ENCODE peak calls at places on chromosomes 7 and 10, in five cellular contexts. U, M, V, I and B are unnamed samples.

GRCh38 chr7:132970257-132970656 is 111.6 kb downstream of the CHCHD3 start:
- DNase-seq in U (no peak), M (no peak), V (no peak), I (no peak), B (no peak)

GRCh38 chr7:6226194-6226799 is 46.1 kb downstream of the CYTH3 start:
- DNase-seq in U (peak), M (peak), V (no peak), I (no peak), B (no peak)

GRCh38 chr10:126459878-126460481 is 71.7 kb upstream of the ADAM12 start:
- DNase-seq in U (peak), M (peak), V (peak), I (no peak), B (no peak)

GRCh38 chr10:86176850-86177249 is 189.7 kb downstream of the GRID1 start:
- DNase-seq in U (no peak), M (no peak), V (no peak), I (no peak), B (no peak)

GRCh38 chr10:28054211-28054888 is 55.5 kb upstream of the ODAD2 start:
- DNase-seq in U (peak), M (peak), V (peak), I (no peak), B (peak)

GRCh38 chr10:99906470-99906869 is 103.3 kb downstream of the DNMBP start:
- DNase-seq in U (no peak), M (peak), V (peak), I (peak), B (peak)

GRCh38 chr10:93235686-93236085 is 162.0 kb downstream of the CYP26A1 start:
- DNase-seq in U (no peak), M (peak), V (no peak), I (no peak), B (no peak)

GRCh38 chr10:77872151-77872946 is 54.2 kb downstream of the DLG5 start:
- DNase-seq in U (peak), M (peak), V (no peak), I (no peak), B (no peak)

GRCh38 chr10:79052311-79053080 is 16.3 kb upstream of the ZMIZ1 start:
- DNase-seq in U (peak), M (no peak), V (no peak), I (peak), B (no peak)

GRCh38 chr10:12849351-12850181 is 151.9 kb downstream of the CCDC3 start:
- DNase-seq in U (no peak), M (no peak), V (peak), I (no peak), B (no peak)

GRCh38 chr10:5146920-5147254 is 38.1 kb downstream of the AKR1C8 start:
- DNase-seq in U (no peak), M (no peak), V (no peak), I (no peak), B (no peak)

GRCh38 chr10:10892290-10892875 is 125.3 kb upstream of the CELF2 start:
- DNase-seq in U (no peak), M (no peak), V (no peak), I (no peak), B (no peak)

GRCh38 chr10:68342909-68343516 is 10.3 kb upstream of the PBLD start:
- DNase-seq in U (no peak), M (no peak), V (no peak), I (no peak), B (no peak)

GRCh38 chr10:60281792-60282353 is 107.8 kb downstream of the ANK3 start:
- DNase-seq in U (no peak), M (no peak), V (no peak), I (no peak), B (no peak)

GRCh38 chr10:12908773-12909172 is 92.7 kb downstream of the CCDC3 start:
- DNase-seq in U (no peak), M (no peak), V (no peak), I (no peak), B (no peak)

GRCh38 chr10:125144693-125145623 is 15.4 kb downstream of the CTBP2 start:
- DNase-seq in U (peak), M (peak), V (peak), I (peak), B (no peak)

GRCh38 chr10:50927522-50928189 is 42.2 kb upstream of the A1CF start:
- DNase-seq in U (no peak), M (no peak), V (peak), I (no peak), B (no peak)

GRCh38 chr7:29204491-29205281 is 10.1 kb downstream of the CHN2 start:
- DNase-seq in U (peak), M (no peak), V (no peak), I (no peak), B (no peak)

GRCh38 chr7:139875821-139876241 is 46.8 kb downstream of the TBXAS1 start:
- DNase-seq in U (no peak), M (no peak), V (no peak), I (no peak), B (no peak)

GRCh38 chr7:123871998-123872867 is 27.3 kb downstream of the HYAL4 start:
- DNase-seq in U (peak), M (peak), V (peak), I (no peak), B (no peak)

GRCh38 chr10:62377966-62378365 is 3.8 kb downstream of the ZNF365 start:
- DNase-seq in U (no peak), M (no peak), V (no peak), I (no peak), B (no peak)

GRCh38 chr7:152869677-152870051 is 110.1 kb downstream of the ACTR3B start:
- DNase-seq in U (no peak), M (no peak), V (no peak), I (no peak), B (no peak)

GRCh38 chr10:88553116-88553752 is 29.9 kb downstream of the RNLS start:
- DNase-seq in U (peak), M (peak), V (peak), I (peak), B (peak)

GRCh38 chr7:32143271-32143670 is 73.1 kb upstream of the PDE1C start:
- DNase-seq in U (no peak), M (no peak), V (no peak), I (no peak), B (no peak)

GRCh38 chr10:14476641-14477407 is 146.1 kb upstream of the FRMD4A start:
- DNase-seq in U (peak), M (no peak), V (peak), I (no peak), B (peak)

GRCh38 chr7:85734823-85735222 is 548.0 kb upstream of the SEMA3D start:
- DNase-seq in U (no peak), M (no peak), V (no peak), I (no peak), B (no peak)

GRCh38 chr10:12177642-12178041 is 18.0 kb downstream of the NUDT5 start:
- DNase-seq in U (no peak), M (no peak), V (peak), I (no peak), B (no peak)

GRCh38 chr10:5373321-5373720 is 8.6 kb downstream of the UCN3 start:
- DNase-seq in U (no peak), M (no peak), V (no peak), I (no peak), B (no peak)

GRCh38 chr10:5449823-5450222 is 37.5 kb downstream of the NET1 start:
- DNase-seq in U (no peak), M (peak), V (peak), I (peak), B (no peak)

GRCh38 chr10:44647877-44648542 is 263.1 kb upstream of the CXCL12 start:
- DNase-seq in U (peak), M (peak), V (peak), I (no peak), B (no peak)

GRCh38 chr7:73647725-73648592 is 19.7 kb upstream of the VPS37D start:
- DNase-seq in U (no peak), M (no peak), V (no peak), I (peak), B (no peak)

GRCh38 chr10:25641576-25641975 is 292.5 kb upstream of the MYO3A start:
- DNase-seq in U (no peak), M (no peak), V (no peak), I (no peak), B (no peak)

GRCh38 chr7:13628231-13629001 is 361.1 kb downstream of the ETV1 start:
- DNase-seq in U (peak), M (peak), V (peak), I (no peak), B (no peak)

GRCh38 chr10:132245056-132245455 is 58.3 kb downstream of the DPYSL4 start:
- DNase-seq in U (no peak), M (no peak), V (no peak), I (no peak), B (no peak)

GRCh38 chr7:102122026-102122425 is 164.6 kb upstream of the SH2B2 start:
- DNase-seq in U (peak), M (peak), V (no peak), I (no peak), B (no peak)

GRCh38 chr10:18185621-18186020 is 45.4 kb downstream of the CACNB2 start:
- DNase-seq in U (no peak), M (no peak), V (peak), I (no peak), B (no peak)

GRCh38 chr7:36216063-36216684 is 63.1 kb downstream of the EEPD1 start:
- DNase-seq in U (no peak), M (peak), V (no peak), I (no peak), B (no peak)

GRCh38 chr7:52715701-52716100 is 319.7 kb upstream of the POM121L12 start:
- DNase-seq in U (no peak), M (no peak), V (no peak), I (no peak), B (no peak)

GRCh38 chr7:15035814-15036213 is 133.3 kb upstream of the DGKB start:
- DNase-seq in U (no peak), M (no peak), V (no peak), I (no peak), B (no peak)

DNA sequence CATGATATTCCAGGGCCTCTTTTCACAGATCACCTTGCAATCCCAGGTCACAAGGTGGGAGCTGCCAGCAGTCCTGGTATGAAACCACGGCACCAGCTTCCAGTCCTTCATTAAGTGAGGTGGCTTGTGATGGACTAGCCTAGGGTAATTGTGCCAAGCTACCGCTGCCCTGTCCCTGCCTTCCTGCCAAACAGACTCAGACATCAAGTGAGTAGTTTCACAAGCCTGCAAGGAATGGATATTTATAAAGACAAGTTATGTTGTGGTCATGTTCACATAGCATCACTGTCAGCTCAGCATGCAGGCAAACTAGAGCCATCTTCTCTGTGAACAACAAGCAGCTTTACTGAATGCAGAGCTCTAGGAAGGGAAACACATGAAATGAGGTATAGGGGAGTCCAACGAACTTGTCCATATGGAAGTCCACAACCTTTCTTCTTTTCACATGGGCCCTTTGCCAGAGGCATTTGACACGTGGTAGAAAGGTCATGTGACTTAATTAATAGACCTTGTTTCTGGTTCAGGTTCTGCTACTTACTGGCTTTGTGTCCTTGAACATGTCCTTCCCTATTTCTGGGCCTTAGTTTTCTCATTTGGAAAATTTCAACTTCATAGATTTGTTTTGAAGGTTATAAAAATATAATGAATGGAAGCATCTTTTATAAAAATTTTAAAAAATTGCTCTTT is 1061.2 kb downstream of the KCNMA1 start:
- DNase-seq in U (no peak), M (peak), V (peak), I (no peak), B (no peak)
- TF ChIP-seq EZH2 in U (no peak), M (no peak), V (no peak), I (no peak), B (no peak)

DNA sequence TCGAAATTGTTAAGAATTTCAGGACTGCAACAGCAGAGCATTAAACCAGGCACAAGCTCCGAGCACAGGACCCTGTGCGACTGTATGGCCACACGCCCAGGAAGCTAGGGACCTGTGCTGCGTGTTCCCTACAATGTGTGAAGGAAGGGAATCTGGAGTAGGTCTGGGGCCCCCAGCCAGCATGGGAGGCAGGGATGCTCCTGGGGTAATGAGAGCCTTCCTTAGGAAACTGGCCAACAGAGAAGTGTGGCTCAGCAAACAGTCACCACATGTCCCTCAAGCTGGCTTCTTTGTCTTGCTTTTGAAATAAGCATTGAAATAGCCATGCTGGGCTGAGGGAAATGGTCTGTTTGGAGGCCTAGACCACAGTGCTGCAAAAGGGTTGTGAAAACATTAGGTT is 8.2 kb downstream of the BLNK start:
- DNase-seq in U (no peak), M (no peak), V (no peak), I (no peak), B (no peak)
- TF ChIP-seq EZH2 in U (no peak), M (no peak), V (no peak), I (no peak), B (no peak)

DNA sequence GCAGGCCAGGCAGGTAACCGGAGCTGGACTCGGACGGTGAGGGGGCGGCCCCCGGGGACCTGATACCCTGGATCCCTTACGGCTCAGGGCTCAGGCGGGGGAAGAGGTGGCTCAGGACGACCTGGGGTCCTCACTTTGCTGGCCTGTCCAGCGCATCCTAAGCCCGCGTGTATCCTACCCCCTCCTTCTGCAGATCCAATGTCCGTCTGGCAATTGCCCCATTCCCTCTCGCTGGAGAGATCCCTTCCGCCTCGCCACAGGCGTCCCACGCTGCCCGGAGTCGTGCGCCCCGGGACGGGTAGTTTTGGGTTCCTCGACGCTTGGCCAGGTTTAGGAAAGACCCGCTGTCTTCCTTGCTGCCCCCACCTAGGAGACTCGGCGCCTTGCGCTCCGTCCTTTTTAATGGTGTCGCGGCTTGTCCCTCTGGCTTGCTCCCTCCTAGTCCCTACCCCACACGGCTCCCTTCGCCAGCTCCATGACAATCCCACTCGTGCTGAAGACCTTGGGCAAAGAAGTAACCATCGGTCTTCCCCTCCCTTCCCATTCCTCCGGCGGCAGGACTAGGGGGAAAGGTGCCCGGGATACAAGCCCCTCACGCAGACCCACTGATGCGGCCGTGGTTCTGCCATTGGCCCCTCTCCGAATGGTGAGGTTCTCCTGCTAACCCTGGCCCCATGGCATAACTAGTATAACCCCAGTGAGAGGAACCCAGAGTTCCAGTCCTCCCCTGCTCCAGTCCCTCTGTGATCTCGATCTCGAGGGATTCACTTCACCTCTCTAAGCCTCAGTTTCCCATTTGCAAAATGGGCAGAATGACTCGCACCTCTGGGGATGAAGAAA is 170.3 kb downstream of the UBE2H start:
- DNase-seq in U (no peak), M (no peak), V (no peak), I (no peak), B (no peak)
- TF ChIP-seq EZH2 in U (peak), M (peak), V (peak), I (no peak), B (peak)

DNA sequence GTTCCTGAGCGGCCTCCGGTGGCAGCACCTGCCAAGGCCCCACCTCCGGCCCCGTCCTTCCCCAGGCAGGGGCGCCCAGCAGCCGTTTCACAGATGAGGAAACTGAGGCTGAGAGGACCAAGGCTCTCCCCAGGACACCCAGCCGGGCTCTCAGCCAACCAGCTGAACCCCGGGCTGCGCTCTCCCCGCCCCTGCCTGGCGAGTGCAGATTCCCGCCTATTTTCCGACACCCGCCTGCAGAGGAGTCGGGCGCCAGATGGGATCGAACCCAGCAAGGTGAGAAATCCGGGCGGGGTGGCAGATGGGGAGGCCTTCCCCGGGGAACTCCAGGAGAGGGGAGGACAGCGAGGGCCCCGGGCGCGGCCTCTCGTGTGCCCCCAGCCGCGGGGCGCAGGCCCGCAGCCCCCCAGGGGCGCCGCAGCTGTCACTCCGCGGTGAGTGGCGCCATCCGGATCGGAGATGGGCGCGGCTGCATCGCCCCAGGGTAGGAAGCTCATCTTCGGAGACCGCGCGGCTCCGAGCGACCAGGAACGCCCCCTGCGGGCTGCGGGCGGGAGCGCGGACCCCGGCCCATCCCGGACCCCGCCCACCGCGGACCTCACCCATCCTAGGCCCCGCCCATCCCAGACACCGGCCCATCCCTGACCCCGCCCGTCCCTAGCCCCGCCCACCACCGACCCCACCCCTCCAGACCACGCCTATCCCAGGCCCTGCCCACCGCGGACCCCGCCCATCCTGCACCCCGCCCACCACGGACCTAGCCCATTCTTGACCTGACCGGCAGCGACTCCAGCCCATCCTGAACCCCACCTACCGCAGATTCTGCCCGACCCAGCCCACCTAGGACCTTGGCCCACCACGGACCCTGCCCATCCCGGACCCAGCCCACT is 90.3 kb downstream of the MICALL2 start:
- DNase-seq in U (peak), M (no peak), V (no peak), I (peak), B (no peak)
- TF ChIP-seq EZH2 in U (no peak), M (no peak), V (no peak), I (no peak), B (peak)

DNA sequence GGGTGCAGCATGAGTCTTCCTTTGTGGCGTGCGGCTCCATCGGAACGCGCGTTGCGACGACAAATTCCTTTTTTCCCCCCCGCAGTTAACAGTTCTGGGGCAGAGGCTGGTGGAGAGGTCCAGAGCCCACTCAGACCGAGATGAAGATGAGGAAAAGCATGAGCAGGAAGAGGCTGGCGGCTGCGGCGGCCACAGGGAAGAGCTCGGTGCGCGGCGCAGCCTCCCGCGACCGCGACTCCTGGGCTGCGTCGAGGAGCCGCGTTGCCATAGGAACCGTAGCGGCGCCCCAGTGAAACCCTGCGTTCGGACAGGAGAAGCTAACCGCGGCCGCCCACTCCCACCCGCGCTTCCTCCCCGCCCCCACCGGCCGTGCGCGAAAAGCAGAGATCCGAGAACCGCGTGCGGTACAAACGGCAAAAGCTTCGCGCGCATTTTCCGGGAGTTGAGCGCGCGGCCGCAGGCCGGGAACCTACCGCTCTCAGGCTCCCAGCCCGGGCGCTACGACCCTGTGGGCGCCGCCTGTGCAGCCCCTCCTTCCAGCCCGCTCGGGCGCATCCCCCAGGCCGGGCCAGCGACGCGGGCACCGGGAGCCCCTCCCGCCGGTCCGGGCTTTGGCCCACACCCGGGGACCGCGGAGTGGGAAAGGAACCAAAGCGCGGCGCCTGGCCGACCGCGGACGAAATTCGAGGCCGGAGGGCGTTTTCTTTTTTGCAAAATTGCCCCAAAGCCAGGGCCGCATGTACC is 130.7 kb downstream of the SPAG6 start:
- DNase-seq in U (peak), M (no peak), V (no peak), I (no peak), B (no peak)
- TF ChIP-seq EZH2 in U (no peak), M (peak), V (peak), I (no peak), B (peak)

GRCh38 chr7:79453558-79454324 is at the start of gene MAGI2:
- DNase-seq in U (peak), M (peak), V (peak), I (no peak), B (no peak)

GRCh38 chr7:79452495-79453265 is 787 bp downstream of the MAGI2 start:
- DNase-seq in U (no peak), M (peak), V (no peak), I (no peak), B (no peak)

GRCh38 chr7:79453266-79453557 is 255 bp downstream of the MAGI2 start:
- DNase-seq in U (no peak), M (no peak), V (no peak), I (no peak), B (no peak)

GRCh38 chr7:79455173-79455790 is 1.8 kb upstream of the MAGI2 start:
- DNase-seq in U (no peak), M (no peak), V (no peak), I (no peak), B (no peak)

GRCh38 chr7:79454325-79454960 is 976 bp upstream of the MAGI2 start:
- DNase-seq in U (peak), M (no peak), V (no peak), I (no peak), B (no peak)
- TF ChIP-seq EZH2 in U (peak), M (no peak), V (no peak), I (no peak), B (no peak)